ENCODE peak calls at places on chromosomes 5 and 9, in five cellular contexts. Z is stimulated activated CD4-positive, alpha-beta T cell treated with anti-CD3 and anti-CD28 coated beads, Interleukin-1b, Interleukin-23, amount 100 ng/mL, for 1 hour; B is NCI-H526 treated with DMSO at 0.1 percent for 48 hours; T is cardiac fibroblast; R is DMS79. F is an unnamed sample.

GRCh38 chr9:125444956-125445506 is 183.4 kb downstream of the GAPVD1 start:
- DNase-seq in Z (no peak), B (no peak), T (no peak), R (no peak), F (no peak)

GRCh38 chr5:102600964-102601363 is 102.2 kb upstream of the SLCO6A1 start:
- DNase-seq in Z (no peak), B (no peak), T (peak), R (no peak), F (no peak)

GRCh38 chr5:54491326-54491725 is 26.2 kb upstream of the SNX18 start:
- DNase-seq in Z (no peak), B (no peak), T (peak), R (no peak), F (no peak)

GRCh38 chr5:150616024-150616470 is 24.4 kb upstream of the SYNPO start:
- DNase-seq in Z (no peak), B (no peak), T (no peak), R (no peak), F (no peak)

GRCh38 chr9:4292781-4293180 is 7.1 kb downstream of the GLIS3 start:
- DNase-seq in Z (no peak), B (no peak), T (peak), R (no peak), F (no peak)

GRCh38 chr5:30500513-30500912 is 693.0 kb upstream of the CDH6 start:
- DNase-seq in Z (no peak), B (no peak), T (no peak), R (no peak), F (no peak)

GRCh38 chr9:7408845-7409244 is 390.7 kb downstream of the DMAC1 start:
- DNase-seq in Z (no peak), B (no peak), T (no peak), R (no peak), F (no peak)

GRCh38 chr5:54222336-54222735 is 88.0 kb downstream of the ARL15 start:
- DNase-seq in Z (no peak), B (no peak), T (no peak), R (no peak), F (no peak)

GRCh38 chr9:14412778-14413177 is 98.8 kb upstream of the NFIB start:
- DNase-seq in Z (no peak), B (no peak), T (no peak), R (no peak), F (no peak)

GRCh38 chr5:137651022-137651421 is 84.9 kb downstream of the KLHL3 start:
- DNase-seq in Z (no peak), B (no peak), T (peak), R (no peak), F (no peak)

GRCh38 chr5:177603631-177604030 is 3.7 kb downstream of the B4GALT7 start:
- DNase-seq in Z (no peak), B (no peak), T (no peak), R (no peak), F (no peak)

GRCh38 chr5:7894860-7895259 is 25.9 kb downstream of the MTRR start:
- DNase-seq in Z (no peak), B (no peak), T (no peak), R (no peak), F (no peak)

GRCh38 chr5:95748133-95748532 is 17.0 kb downstream of the RHOBTB3 start:
- DNase-seq in Z (no peak), B (no peak), T (no peak), R (no peak), F (no peak)

GRCh38 chr5:111143910-111144309 is 51.8 kb downstream of the WDR36 start:
- DNase-seq in Z (no peak), B (no peak), T (peak), R (no peak), F (peak)

GRCh38 chr5:98510111-98510510 is 263.4 kb upstream of the RGMB start:
- DNase-seq in Z (no peak), B (peak), T (peak), R (no peak), F (no peak)

GRCh38 chr5:132506094-132506692 is 15.6 kb upstream of the IRF1 start:
- DNase-seq in Z (no peak), B (no peak), T (peak), R (no peak), F (no peak)

GRCh38 chr5:143412656-143413342 is 9.3 kb upstream of the NR3C1 start:
- DNase-seq in Z (no peak), B (no peak), T (no peak), R (no peak), F (no peak)

GRCh38 chr5:95915999-95916686 is 45.5 kb downstream of the ELL2 start:
- DNase-seq in Z (no peak), B (no peak), T (no peak), R (no peak), F (no peak)

GRCh38 chr5:96903300-96903699 is 27.0 kb downstream of the ERAP2 start:
- DNase-seq in Z (no peak), B (no peak), T (peak), R (no peak), F (no peak)

GRCh38 chr9:93567271-93567959 is 9.0 kb upstream of the PHF2 start:
- DNase-seq in Z (no peak), B (no peak), T (peak), R (peak), F (no peak)

GRCh38 chr5:143638654-143639053 is 173.3 kb upstream of the HMHB1 start:
- DNase-seq in Z (no peak), B (no peak), T (no peak), R (no peak), F (no peak)

GRCh38 chr5:148769941-148770340 is 56.5 kb upstream of the ADRB2 start:
- DNase-seq in Z (no peak), B (no peak), T (no peak), R (no peak), F (no peak)

GRCh38 chr9:37719526-37719925 is 34.1 kb upstream of the TRMT10B start:
- DNase-seq in Z (no peak), B (no peak), T (no peak), R (no peak), F (no peak)

GRCh38 chr9:94097788-94098413 is 13.6 kb downstream of the PTPDC1 start:
- DNase-seq in Z (no peak), B (no peak), T (peak), R (no peak), F (no peak)

GRCh38 chr9:16289639-16290038 is 580.8 kb downstream of the BNC2 start:
- DNase-seq in Z (no peak), B (no peak), T (peak), R (no peak), F (no peak)

GRCh38 chr5:74042559-74043357 is 416.8 kb downstream of the ARHGEF28 start:
- DNase-seq in Z (no peak), B (no peak), T (peak), R (no peak), F (no peak)

F was measured in GOT3.